ENCODE peak calls at places on chromosomes 13 and 19, in six cellular contexts. Z, M, R, I, W and F are unnamed samples.

GRCh38 chr13:50762969-50763568 is 80.4 kb downstream of the DLEU7 start:
- DNase-seq in Z (no peak), M (no peak), R (no peak), I (no peak), W (no peak), F (no peak)

GRCh38 chr19:58154287-58154678 is 3.7 kb upstream of the ZNF329 start:
- DNase-seq in Z (no peak), M (no peak), R (no peak), I (peak), W (peak), F (peak)

GRCh38 chr13:100673831-100674362 is 698 bp downstream of the TMTC4 start:
- DNase-seq in Z (peak), M (no peak), R (no peak), I (peak), W (peak), F (peak)

GRCh38 chr13:87798536-87798935 is 127.4 kb downstream of the SLITRK5 start:
- DNase-seq in Z (no peak), M (no peak), R (no peak), I (no peak), W (no peak), F (no peak)

GRCh38 chr13:110042253-110042652 is 255.9 kb upstream of the IRS2 start:
- DNase-seq in Z (no peak), M (no peak), R (no peak), I (no peak), W (no peak), F (no peak)

GRCh38 chr19:280541-281007 is 10.6 kb downstream of the PLPP2 start:
- DNase-seq in Z (no peak), M (peak), R (no peak), I (no peak), W (no peak), F (no peak)

GRCh38 chr19:35266149-35266903 is 2.4 kb upstream of the USF2 start:
- DNase-seq in Z (no peak), M (no peak), R (peak), I (no peak), W (no peak), F (no peak)

GRCh38 chr13:99221567-99222239 is 21.0 kb downstream of the UBAC2 start:
- DNase-seq in Z (no peak), M (no peak), R (no peak), I (no peak), W (no peak), F (no peak)

GRCh38 chr13:40338217-40338616 is 328.2 kb downstream of the FOXO1 start:
- DNase-seq in Z (no peak), M (no peak), R (no peak), I (no peak), W (no peak), F (no peak)

GRCh38 chr19:55289117-55289796 is 5.5 kb downstream of the BRSK1 start:
- DNase-seq in Z (no peak), M (no peak), R (no peak), I (no peak), W (no peak), F (no peak)

GRCh38 chr19:55777528-55777927 is 8.6 kb downstream of the RFPL4AL1 start:
- DNase-seq in Z (no peak), M (no peak), R (no peak), I (no peak), W (no peak), F (no peak)

GRCh38 chr13:105153626-105154025 is 1381.8 kb downstream of the EFNB2 start:
- DNase-seq in Z (no peak), M (no peak), R (no peak), I (no peak), W (no peak), F (no peak)